ENCODE peak calls at places on chromosome 19, in nine cellular contexts. E is HFF-Myc, H is adrenal gland, A is SK-N-SH, M is MCF 10A, C is AG10803, K is uterus, N is left lung, L is right lobe of liver. W is an unnamed sample.
A peak's percentile ranks its signal among the peaks of the same experiment; 100 is the strongest.

GRCh38 chr19:45798995-45799517 is 6.4 kb upstream of the DMWD start:
- DNase-seq in E (no peak), N (no peak), A (peak; percentile 91), L (no peak), C (peak; percentile 90), K (peak; percentile 80), M (peak; percentile 77), H (peak; percentile 71), W (peak; percentile 68)

GRCh38 chr19:44548736-44549135 is 19.3 kb upstream of the CEACAM20 start:
- DNase-seq in H (no peak), E (no peak), N (no peak), A (no peak), C (peak; percentile 51), L (no peak), K (no peak), M (no peak), W (no peak)

GRCh38 chr19:45217957-45218334 is 27.3 kb downstream of the EXOC3L2 start:
- DNase-seq in C (no peak), A (no peak), K (no peak), M (no peak), E (no peak), L (no peak), H (no peak), N (no peak), W (no peak)

GRCh38 chr19:55637534-55637933 is 3.3 kb upstream of the ZNF580 start:
- DNase-seq in M (no peak), L (peak; percentile 37), K (no peak), A (peak; percentile 1), N (no peak), E (no peak), C (no peak), H (no peak), W (no peak)

GRCh38 chr19:41807176-41807575 is 10.8 kb downstream of the CEACAM3 start:
- DNase-seq in L (no peak), M (no peak), N (no peak), E (no peak), K (no peak), A (no peak), C (no peak), H (no peak), W (no peak)

GRCh38 chr19:42081584-42082258 is 5.8 kb downstream of the ZNF574 start:
- DNase-seq in N (no peak), C (peak; percentile 64), H (no peak), L (no peak), M (peak; percentile 39), K (no peak), A (peak; percentile 57), E (no peak), W (peak; percentile 95)

GRCh38 chr19:991174-991931 is 7.2 kb downstream of the WDR18 start:
- DNase-seq in L (no peak), M (peak; percentile 39), K (peak; percentile 23), E (no peak), A (peak; percentile 88), C (peak; percentile 52), H (peak; percentile 69), N (no peak), W (peak; percentile 75)

GRCh38 chr19:14114854-14115253 is 2.7 kb downstream of the PRKACA start:
- DNase-seq in E (no peak), C (no peak), H (peak; percentile 73), K (no peak), A (peak; percentile 60), M (peak; percentile 49), N (peak; percentile 56), L (peak; percentile 79), W (peak; percentile 48)

GRCh38 chr19:16541526-16542044 is 652 bp downstream of the CHERP start:
- DNase-seq in N (no peak), K (no peak), A (peak; percentile 46), H (no peak), M (peak; percentile 9), E (no peak), L (no peak), C (peak; percentile 6), W (no peak)

GRCh38 chr19:15289673-15290072 is 42.7 kb downstream of the BRD4 start:
- DNase-seq in C (no peak), L (peak; percentile 25), M (no peak), N (no peak), H (no peak), K (no peak), A (no peak), E (no peak), W (no peak)

GRCh38 chr19:49331616-49332055 is 3.6 kb upstream of the CD37 start:
- DNase-seq in K (no peak), N (peak; percentile 59), C (peak; percentile 37), H (peak; percentile 42), E (no peak), L (peak; percentile 79), M (peak; percentile 76), A (peak; percentile 63), W (peak; percentile 77)

GRCh38 chr19:13044160-13044853 is 49.0 kb downstream of the NFIX start:
- DNase-seq in C (no peak), K (no peak), A (no peak), L (no peak), E (no peak), M (no peak), H (no peak), N (no peak), W (no peak)

DNA sequence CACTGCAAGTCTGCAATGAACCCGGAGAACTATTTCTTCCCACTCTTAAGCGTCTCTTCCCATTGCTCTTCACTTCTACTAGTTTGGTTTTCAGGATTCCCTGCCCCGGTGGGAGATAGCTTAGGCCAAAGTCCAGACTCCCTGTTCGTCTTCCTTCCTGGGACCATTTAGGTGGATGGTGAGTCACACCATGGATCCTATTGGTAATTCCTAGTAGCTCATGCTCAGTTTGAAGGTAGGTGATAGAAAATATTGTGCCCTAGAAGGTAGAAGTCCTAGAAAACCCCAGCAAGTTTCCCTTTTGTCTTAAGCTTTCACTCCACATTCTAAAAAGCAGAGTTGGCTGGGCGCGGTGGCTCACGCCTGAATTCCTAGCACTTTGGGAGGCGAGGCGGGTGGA is 13.8 kb downstream of the CHAF1A start:
- DNase-seq in A (no peak), N (no peak), E (no peak), M (no peak), K (no peak), L (no peak), H (no peak), C (no peak), W (no peak)
- TF ChIP-seq CTCF in A (no peak), N (no peak), E (no peak), M (no peak), K (no peak), L (no peak), H (no peak), C (no peak), W (no peak)

GRCh38 chr19:52351512-52351911 is 15.5 kb downstream of the ZNF610 start:
- DNase-seq in K (no peak), H (no peak), M (no peak), N (no peak), C (no peak), L (no peak), A (peak; percentile 34), E (no peak), W (no peak)
- TF ChIP-seq CTCF in K (no peak), H (no peak), M (no peak), N (no peak), C (no peak), L (no peak), A (no peak), E (no peak), W (no peak)

GRCh38 chr19:28556371-28556770 is 656.6 kb downstream of the UQCRFS1 start:
- DNase-seq in A (no peak), N (no peak), C (no peak), M (no peak), H (no peak), K (no peak), L (no peak), E (no peak), W (no peak)

GRCh38 chr19:28555317-28555716 is 657.6 kb downstream of the UQCRFS1 start:
- DNase-seq in M (no peak), C (no peak), A (no peak), L (no peak), H (no peak), E (no peak), K (no peak), N (no peak), W (no peak)

GRCh38 chr19:28558783-28559182 is 654.2 kb downstream of the UQCRFS1 start:
- DNase-seq in C (no peak), N (no peak), L (no peak), H (no peak), A (no peak), M (no peak), K (no peak), E (no peak), W (no peak)

GRCh38 chr19:28563964-28564914 is 648.7 kb downstream of the UQCRFS1 start:
- DNase-seq in M (no peak), K (no peak), E (no peak), A (no peak), C (no peak), H (no peak), L (no peak), N (no peak), W (no peak)

DNA sequence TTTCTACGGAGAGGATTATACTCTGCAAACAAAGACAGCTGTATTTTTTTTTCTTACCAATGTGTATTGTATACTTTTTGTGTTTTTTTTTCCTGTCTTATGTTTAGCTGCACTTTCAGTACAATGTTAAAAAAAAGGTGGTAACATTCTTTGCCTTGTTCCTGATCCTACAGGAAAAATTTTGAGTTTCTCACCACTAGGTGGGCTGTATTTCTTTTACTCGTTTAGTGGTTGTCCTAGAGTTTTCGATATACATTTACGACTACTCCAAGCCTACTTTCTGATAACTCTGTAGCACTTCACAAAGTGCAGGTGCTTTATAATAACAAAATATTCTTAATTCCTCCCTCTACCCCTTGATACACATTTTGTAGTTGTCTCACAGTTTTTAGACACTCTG is 652.2 kb downstream of the UQCRFS1 start:
- DNase-seq in C (no peak), A (no peak), M (no peak), L (no peak), E (no peak), H (no peak), K (no peak), N (no peak), W (no peak)
- TF ChIP-seq CTCF in C (no peak), A (peak; percentile 23), M (no peak), L (no peak), E (no peak), H (no peak), K (no peak), N (no peak), W (no peak)

GRCh38 chr19:38719761-38720558 is 24.3 kb downstream of the CAPN12 start:
- DNase-seq in L (no peak), N (no peak), A (no peak), K (no peak), E (no peak), H (no peak), C (no peak), M (no peak), W (no peak)

GRCh38 chr19:38717855-38718254 is 26.4 kb downstream of the CAPN12 start:
- DNase-seq in H (no peak), M (no peak), E (no peak), A (no peak), N (no peak), C (no peak), K (no peak), L (no peak), W (no peak)

GRCh38 chr19:38717051-38717450 is 27.2 kb downstream of the CAPN12 start:
- DNase-seq in L (no peak), H (no peak), N (no peak), E (no peak), M (no peak), A (no peak), K (no peak), C (no peak), W (no peak)

GRCh38 chr19:38720559-38721236 is 23.6 kb downstream of the CAPN12 start:
- DNase-seq in M (no peak), A (no peak), N (no peak), H (no peak), C (no peak), L (no peak), K (no peak), E (no peak), W (no peak)

GRCh38 chr19:38718747-38719543 is 25.3 kb downstream of the CAPN12 start:
- DNase-seq in K (peak; percentile 63), E (no peak), A (peak; percentile 64), N (no peak), H (peak; percentile 60), C (peak; percentile 76), L (no peak), M (no peak), W (no peak)
- TF ChIP-seq CTCF in K (peak; percentile 54), E (peak; percentile 54), A (peak; percentile 31), N (no peak), H (no peak), C (peak; percentile 49), L (peak; percentile 16), M (peak; percentile 31), W (peak; percentile 38)

W was measured in A549.